ENCODE peak calls at places on chromosomes 12 and 14, in five cellular contexts. One of them, this sample, is unnamed.
A peak's percentile ranks its signal among the peaks of the same experiment; 100 is the strongest.

GRCh38 chr12:7916936-7917335 is 19.1 kb downstream of the SLC2A3 start:
- DNase-seq in neural progenitor cell: no peak
- DNase-seq in transverse colon: no peak
- DNase-seq in HFFc6: no peak
- DNase-seq in stomach: no peak
- DNase-seq in this sample: no peak

GRCh38 chr12:128818065-128819022 is 5.4 kb downstream of the SLC15A4 start:
- DNase-seq in stomach: peak; percentile 24
- DNase-seq in neural progenitor cell: no peak
- DNase-seq in HFFc6: peak; percentile 46
- DNase-seq in transverse colon: no peak
- DNase-seq in this sample: no peak

GRCh38 chr12:32981139-32981538 is 84.6 kb upstream of the PKP2 start:
- DNase-seq in neural progenitor cell: no peak
- DNase-seq in HFFc6: no peak
- DNase-seq in stomach: no peak
- DNase-seq in transverse colon: no peak
- DNase-seq in this sample: no peak

GRCh38 chr14:47549886-47550285 is 125.5 kb downstream of the MDGA2 start:
- DNase-seq in neural progenitor cell: no peak
- DNase-seq in stomach: no peak
- DNase-seq in HFFc6: no peak
- DNase-seq in transverse colon: no peak
- DNase-seq in this sample: no peak

GRCh38 chr12:90102957-90103652 is 394.5 kb upstream of the ATP2B1 start:
- DNase-seq in transverse colon: peak; percentile 13
- DNase-seq in stomach: no peak
- DNase-seq in HFFc6: peak; percentile 39
- DNase-seq in neural progenitor cell: peak; percentile 49
- DNase-seq in this sample: peak; percentile 39

GRCh38 chr14:78933948-78934524 is 763.9 kb downstream of the NRXN3 start:
- DNase-seq in stomach: no peak
- DNase-seq in neural progenitor cell: peak; percentile 35
- DNase-seq in transverse colon: no peak
- DNase-seq in HFFc6: peak; percentile 25
- DNase-seq in this sample: no peak

GRCh38 chr14:96639550-96639949 is 137.4 kb downstream of the PAPOLA start:
- DNase-seq in neural progenitor cell: no peak
- DNase-seq in transverse colon: no peak
- DNase-seq in stomach: peak; percentile 23
- DNase-seq in HFFc6: no peak
- DNase-seq in this sample: no peak

GRCh38 chr12:107092669-107093546 is 441 bp downstream of the CRY1 start:
- DNase-seq in neural progenitor cell: peak; percentile 73
- DNase-seq in stomach: peak; percentile 44
- DNase-seq in HFFc6: no peak
- DNase-seq in transverse colon: peak; percentile 47
- DNase-seq in this sample: peak; percentile 87

GRCh38 chr12:11630046-11630706 is 19.3 kb upstream of the ETV6 start:
- DNase-seq in neural progenitor cell: peak; percentile 51
- DNase-seq in transverse colon: no peak
- DNase-seq in HFFc6: no peak
- DNase-seq in stomach: peak; percentile 46
- DNase-seq in this sample: no peak

GRCh38 chr12:125185740-125186470 is 120.7 kb downstream of the AACS start:
- DNase-seq in transverse colon: peak; percentile 77
- DNase-seq in neural progenitor cell: peak; percentile 97
- DNase-seq in stomach: peak; percentile 78
- DNase-seq in HFFc6: peak; percentile 52
- DNase-seq in this sample: peak; percentile 52

GRCh38 chr12:20415013-20415412 is 46.7 kb downstream of the PDE3A start:
- DNase-seq in neural progenitor cell: no peak
- DNase-seq in HFFc6: no peak
- DNase-seq in transverse colon: no peak
- DNase-seq in stomach: no peak
- DNase-seq in this sample: no peak

GRCh38 chr12:26728205-26729050 is 104.6 kb downstream of the ITPR2 start:
- DNase-seq in neural progenitor cell: no peak
- DNase-seq in transverse colon: no peak
- DNase-seq in stomach: no peak
- DNase-seq in HFFc6: no peak
- DNase-seq in this sample: peak; percentile 77

GRCh38 chr12:124898200-124898950 is 16.1 kb downstream of the UBC start:
- DNase-seq in neural progenitor cell: peak; percentile 45
- DNase-seq in stomach: peak; percentile 72
- DNase-seq in HFFc6: peak; percentile 67
- DNase-seq in transverse colon: peak; percentile 74
- DNase-seq in this sample: peak; percentile 82

GRCh38 chr12:50041962-50042361 is 15.4 kb upstream of the ASIC1 start:
- DNase-seq in neural progenitor cell: no peak
- DNase-seq in transverse colon: no peak
- DNase-seq in stomach: no peak
- DNase-seq in HFFc6: no peak
- DNase-seq in this sample: no peak

GRCh38 chr12:106118-106561 is 39.6 kb downstream of the IQSEC3 start:
- DNase-seq in HFFc6: no peak
- DNase-seq in transverse colon: peak; percentile 54
- DNase-seq in neural progenitor cell: peak; percentile 63
- DNase-seq in stomach: no peak
- DNase-seq in this sample: no peak
- TF ChIP-seq CTCF in HFFc6: peak; percentile 48
- TF ChIP-seq CTCF in transverse colon: no peak
- TF ChIP-seq CTCF in neural progenitor cell: peak; percentile 32
- TF ChIP-seq CTCF in stomach: no peak
- TF ChIP-seq CTCF in this sample: no peak

GRCh38 chr14:61761557-61761956 is 663 bp upstream of the SNAPC1 start:
- DNase-seq in transverse colon: no peak
- DNase-seq in HFFc6: no peak
- DNase-seq in neural progenitor cell: no peak
- DNase-seq in stomach: no peak
- DNase-seq in this sample: peak; percentile 22
- TF ChIP-seq CTCF in transverse colon: no peak
- TF ChIP-seq CTCF in HFFc6: peak; percentile 47
- TF ChIP-seq CTCF in neural progenitor cell: no peak
- TF ChIP-seq CTCF in stomach: no peak
- TF ChIP-seq CTCF in this sample: no peak

GRCh38 chr12:116217045-116217444 is 60.4 kb downstream of the MED13L start:
- DNase-seq in HFFc6: no peak
- DNase-seq in stomach: no peak
- DNase-seq in neural progenitor cell: no peak
- DNase-seq in transverse colon: no peak
- DNase-seq in this sample: no peak

GRCh38 chr12:116222358-116222757 is 55.1 kb downstream of the MED13L start:
- DNase-seq in stomach: peak; percentile 82
- DNase-seq in HFFc6: peak; percentile 71
- DNase-seq in neural progenitor cell: no peak
- DNase-seq in transverse colon: peak; percentile 42
- DNase-seq in this sample: peak; percentile 78

GRCh38 chr12:116216022-116216756 is 61.3 kb downstream of the MED13L start:
- DNase-seq in transverse colon: no peak
- DNase-seq in neural progenitor cell: no peak
- DNase-seq in HFFc6: no peak
- DNase-seq in stomach: no peak
- DNase-seq in this sample: no peak

GRCh38 chr12:116215021-116215420 is 62.5 kb downstream of the MED13L start:
- DNase-seq in neural progenitor cell: no peak
- DNase-seq in stomach: no peak
- DNase-seq in transverse colon: no peak
- DNase-seq in HFFc6: no peak
- DNase-seq in this sample: no peak

GRCh38 chr12:116220756-116221155 is 56.7 kb downstream of the MED13L start:
- DNase-seq in stomach: no peak
- DNase-seq in transverse colon: no peak
- DNase-seq in neural progenitor cell: no peak
- DNase-seq in HFFc6: no peak
- DNase-seq in this sample: no peak
- TF ChIP-seq CTCF in stomach: no peak
- TF ChIP-seq CTCF in transverse colon: no peak
- TF ChIP-seq CTCF in neural progenitor cell: no peak
- TF ChIP-seq CTCF in HFFc6: peak; percentile 39
- TF ChIP-seq CTCF in this sample: no peak

GRCh38 chr12:57518176-57518919 is 2.0 kb downstream of the DDIT3 start:
- DNase-seq in neural progenitor cell: no peak
- DNase-seq in transverse colon: no peak
- DNase-seq in HFFc6: no peak
- DNase-seq in stomach: no peak
- DNase-seq in this sample: no peak

GRCh38 chr12:57521475-57522018 is 1.1 kb upstream of the MBD6 start:
- DNase-seq in neural progenitor cell: peak; percentile 78
- DNase-seq in transverse colon: peak; percentile 58
- DNase-seq in stomach: peak; percentile 48
- DNase-seq in HFFc6: no peak
- DNase-seq in this sample: peak; percentile 29

GRCh38 chr12:57518920-57519757 is 1.2 kb downstream of the DDIT3 start:
- DNase-seq in stomach: peak; percentile 43
- DNase-seq in transverse colon: peak; percentile 23
- DNase-seq in neural progenitor cell: no peak
- DNase-seq in HFFc6: no peak
- DNase-seq in this sample: no peak

GRCh38 chr12:57519758-57520007 is 631 bp downstream of the DDIT3 start:
- DNase-seq in transverse colon: no peak
- DNase-seq in stomach: no peak
- DNase-seq in HFFc6: no peak
- DNase-seq in neural progenitor cell: peak; percentile 76
- DNase-seq in this sample: peak; percentile 30

DNA sequence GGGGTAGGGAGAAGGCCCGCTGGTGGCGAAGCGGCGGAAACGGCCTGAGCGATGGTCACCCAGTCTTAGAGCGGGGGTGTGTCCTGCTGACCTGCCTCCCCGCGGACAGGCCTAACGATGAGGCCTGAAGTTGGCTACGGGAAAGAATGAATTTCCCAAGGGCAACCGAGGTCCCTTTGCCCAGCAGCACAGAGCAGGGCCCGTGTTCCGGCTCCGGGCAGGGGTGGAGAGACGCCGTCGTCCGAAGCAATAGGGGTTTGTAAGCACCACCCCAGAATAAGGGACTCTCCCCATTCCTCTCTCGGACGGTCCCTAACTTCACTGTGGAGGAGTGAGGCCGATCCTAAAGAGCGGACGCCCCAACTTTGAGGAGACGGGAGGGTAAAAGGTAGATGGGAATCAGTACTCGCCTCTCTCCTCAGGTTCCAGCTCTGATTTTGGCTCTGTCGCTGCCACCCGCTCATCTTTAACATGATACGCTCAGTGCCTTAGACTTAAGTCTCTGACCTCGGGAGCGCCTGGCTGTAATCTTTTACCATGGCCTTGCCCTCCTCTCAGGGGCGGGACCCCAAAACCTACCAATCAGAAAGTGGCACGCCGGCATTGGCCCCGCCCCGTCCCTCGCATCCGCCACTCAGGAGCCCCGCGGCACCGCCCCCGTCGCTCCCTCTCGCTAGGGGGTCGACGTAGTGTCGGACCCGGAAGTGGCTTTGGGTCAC is at the start of gene DDIT3:
- DNase-seq in neural progenitor cell: peak; percentile 59
- DNase-seq in HFFc6: peak; percentile 96
- DNase-seq in transverse colon: peak; percentile 100
- DNase-seq in stomach: peak; percentile 100
- DNase-seq in this sample: peak; percentile 99
- TF ChIP-seq CTCF in neural progenitor cell: no peak
- TF ChIP-seq CTCF in HFFc6: no peak
- TF ChIP-seq CTCF in transverse colon: no peak
- TF ChIP-seq CTCF in stomach: no peak
- TF ChIP-seq CTCF in this sample: no peak